ENCODE peak calls at places on chromosome 7, in six cellular contexts. J is GM12878, U is SK-N-SH, V is H1, R is K562, P is HepG2. Q is an unnamed sample.

GRCh38 chr7:150627959-150628358 is 4.2 kb downstream of the GIMAP6 start:
- DNase-seq in U (no peak), P (no peak), R (no peak), J (no peak), V (no peak), Q (no peak)

GRCh38 chr7:30705008-30705407 is 22.8 kb upstream of the CRHR2 start:
- DNase-seq in U (no peak), J (no peak), V (no peak), P (no peak), R (no peak), Q (no peak)

GRCh38 chr7:33040803-33041516 is 21.6 kb downstream of the NT5C3A start:
- DNase-seq in U (no peak), V (no peak), P (no peak), J (peak), R (no peak), Q (no peak)

GRCh38 chr7:128841961-128842673 is 11.9 kb downstream of the FLNC start:
- DNase-seq in V (no peak), J (no peak), R (peak), U (peak), P (no peak), Q (peak)

GRCh38 chr7:44244282-44244681 is 43.5 kb downstream of the YKT6 start:
- DNase-seq in J (no peak), V (no peak), R (peak), P (no peak), U (peak), Q (no peak)

GRCh38 chr7:148380581-148381419 is 209.8 kb upstream of the C7orf33 start:
- DNase-seq in R (no peak), V (no peak), P (peak), U (no peak), J (no peak), Q (no peak)

GRCh38 chr7:100570954-100571828 is 2.5 kb downstream of the SAP25 start:
- DNase-seq in P (peak), J (no peak), R (no peak), U (peak), V (no peak), Q (no peak)

GRCh38 chr7:66050990-66051424 is 24.6 kb upstream of the ASL start:
- DNase-seq in R (no peak), V (no peak), P (peak), U (no peak), J (no peak), Q (no peak)

GRCh38 chr7:94395141-94396041 is 696 bp downstream of the COL1A2 start:
- DNase-seq in J (peak), U (peak), P (peak), R (peak), V (no peak), Q (peak)

GRCh38 chr7:41491752-41492405 is 211.0 kb downstream of the INHBA start:
- DNase-seq in U (no peak), J (no peak), R (no peak), P (no peak), V (no peak), Q (no peak)

GRCh38 chr7:84492565-84493034 is 298.0 kb upstream of the SEMA3A start:
- DNase-seq in V (no peak), R (no peak), P (no peak), J (no peak), U (peak), Q (no peak)

GRCh38 chr7:142782922-142783900 is 12.4 kb downstream of the PRSS2 start:
- DNase-seq in J (peak), U (peak), V (peak), R (peak), P (peak), Q (peak)

GRCh38 chr7:133585003-133585668 is 332.3 kb downstream of the EXOC4 start:
- DNase-seq in V (no peak), P (no peak), R (no peak), U (no peak), J (no peak), Q (no peak)

GRCh38 chr7:155526225-155526624 is 20.1 kb downstream of the CNPY1 start:
- DNase-seq in J (no peak), V (no peak), U (no peak), P (no peak), R (no peak), Q (no peak)

GRCh38 chr7:19294629-19295028 is 149.4 kb upstream of the FERD3L start:
- DNase-seq in J (no peak), V (no peak), U (no peak), P (no peak), R (no peak), Q (no peak)

GRCh38 chr7:113299748-113300147 is 181.4 kb upstream of the SMIM30 start:
- DNase-seq in J (no peak), U (no peak), R (no peak), V (no peak), P (no peak), Q (no peak)

GRCh38 chr7:134890246-134891240 is 95.8 kb upstream of the AGBL3 start:
- DNase-seq in J (no peak), R (no peak), V (no peak), U (peak), P (peak), Q (no peak)

GRCh38 chr7:38704751-38705150 is 73.6 kb upstream of the AMPH start:
- DNase-seq in V (no peak), J (no peak), U (no peak), R (no peak), P (no peak), Q (no peak)

GRCh38 chr7:81600608-81601007 is 169.2 kb downstream of the HGF start:
- DNase-seq in R (no peak), V (no peak), U (no peak), P (no peak), J (no peak), Q (no peak)

GRCh38 chr7:79973455-79973854 is 161.2 kb upstream of the GNAI1 start:
- DNase-seq in J (no peak), V (no peak), U (no peak), R (no peak), P (no peak), Q (no peak)

GRCh38 chr7:100477871-100478248 is 1.2 kb downstream of the TSC22D4 start:
- DNase-seq in P (no peak), U (no peak), V (no peak), J (no peak), R (peak), Q (no peak)

GRCh38 chr7:12220321-12221046 is 9.4 kb downstream of the TMEM106B start:
- DNase-seq in V (no peak), P (no peak), U (no peak), J (no peak), R (no peak), Q (no peak)

GRCh38 chr7:23721456-23721855 is 11.4 kb downstream of the STK31 start:
- DNase-seq in U (no peak), V (no peak), R (no peak), J (no peak), P (no peak), Q (no peak)

GRCh38 chr7:139426258-139427028 is 57.0 kb downstream of the KLRG2 start:
- DNase-seq in J (no peak), V (no peak), U (no peak), R (no peak), P (no peak), Q (no peak)

GRCh38 chr7:74173074-74173473 is 1.1 kb upstream of the EIF4H start:
- DNase-seq in J (no peak), P (peak), V (no peak), U (no peak), R (no peak), Q (no peak)

GRCh38 chr7:149310113-149310836 is 48.3 kb downstream of the ZNF783 start:
- DNase-seq in V (no peak), R (peak), U (peak), J (peak), P (peak), Q (peak)

GRCh38 chr7:5767066-5767465 is 14.4 kb downstream of the RNF216 start:
- DNase-seq in R (no peak), P (no peak), U (no peak), V (no peak), J (no peak), Q (no peak)
- H3K27ac ChIP-seq in R (no peak), P (peak), U (no peak), V (no peak), J (no peak), Q (no peak)

DNA sequence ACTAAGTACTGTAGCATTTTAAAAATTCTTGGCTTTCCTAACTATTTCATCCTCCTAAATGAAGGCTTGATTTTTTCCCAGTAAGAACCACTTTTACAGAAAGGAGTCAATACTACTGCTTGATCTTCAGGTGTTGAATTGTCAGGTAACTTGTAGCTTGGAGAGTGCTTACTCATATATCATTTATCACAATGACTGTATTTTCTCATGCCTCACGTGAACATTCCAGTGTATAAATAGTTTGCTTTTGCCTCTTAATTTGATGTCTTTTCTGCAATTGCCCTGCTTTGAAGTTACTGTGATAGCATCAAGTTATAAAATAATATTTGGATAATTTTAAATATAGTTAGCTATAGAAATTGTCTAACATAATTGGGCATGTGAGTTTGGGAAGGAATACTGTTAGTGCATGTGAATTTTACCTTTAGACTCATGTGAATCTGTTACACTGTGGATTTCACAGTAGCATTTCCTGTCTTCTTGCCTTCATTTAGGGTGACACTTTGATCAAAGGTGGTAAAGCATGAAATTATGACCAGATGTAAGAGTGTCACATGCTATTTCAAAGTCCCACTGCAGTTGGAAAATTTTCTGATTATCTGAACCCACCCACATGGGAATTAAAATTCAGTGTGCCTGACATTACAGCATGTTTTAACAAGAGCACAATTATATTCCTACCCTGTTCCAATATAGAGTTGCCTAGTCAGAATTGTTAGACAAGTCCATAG is 962.8 kb downstream of the DNAJB9 start:
- DNase-seq in U (no peak), J (peak), P (no peak), V (no peak), R (no peak), Q (no peak)
- TF ChIP-seq GABPA in U (no peak), J (no peak), P (no peak), V (no peak), R (no peak), Q (no peak)

DNA sequence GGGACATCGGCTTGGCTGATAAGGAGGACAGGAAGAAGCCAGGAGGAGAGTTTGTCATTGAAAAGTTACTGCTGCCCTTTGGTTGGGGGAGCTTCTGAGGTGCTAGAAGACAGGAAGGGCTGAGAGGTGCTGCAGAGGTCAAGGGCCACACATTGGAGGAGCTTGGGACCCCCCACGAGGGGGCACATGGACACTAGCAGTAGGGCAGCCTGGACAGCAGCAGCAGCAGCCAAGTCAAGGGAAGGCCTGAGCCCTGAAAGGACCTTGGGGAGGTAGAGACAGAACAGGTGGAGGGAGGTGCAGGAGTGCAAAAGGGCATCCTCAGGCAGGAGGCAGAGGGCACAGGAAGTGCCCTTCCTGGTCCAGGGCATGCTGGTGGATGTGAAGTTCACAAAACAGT is 439.7 kb upstream of the IGFBP3 start:
- DNase-seq in U (no peak), P (no peak), R (no peak), V (no peak), J (no peak), Q (no peak)
- TF ChIP-seq CTCF in U (no peak), P (peak), R (no peak), V (no peak), J (peak), Q (no peak)

GRCh38 chr7:132065193-132065972 is 509.0 kb upstream of the PODXL start:
- DNase-seq in R (no peak), P (no peak), J (no peak), V (peak), U (peak), Q (no peak)
- H3K27ac ChIP-seq in R (no peak), P (no peak), J (no peak), V (no peak), U (peak), Q (no peak)

GRCh38 chr7:89357121-89357520 is 561.6 kb upstream of the TEX47 start:
- DNase-seq in V (no peak), U (no peak), J (no peak), P (no peak), R (no peak), Q (no peak)
- TF ChIP-seq GABPA in V (no peak), U (no peak), J (no peak), P (no peak), R (no peak), Q (no peak)

DNA sequence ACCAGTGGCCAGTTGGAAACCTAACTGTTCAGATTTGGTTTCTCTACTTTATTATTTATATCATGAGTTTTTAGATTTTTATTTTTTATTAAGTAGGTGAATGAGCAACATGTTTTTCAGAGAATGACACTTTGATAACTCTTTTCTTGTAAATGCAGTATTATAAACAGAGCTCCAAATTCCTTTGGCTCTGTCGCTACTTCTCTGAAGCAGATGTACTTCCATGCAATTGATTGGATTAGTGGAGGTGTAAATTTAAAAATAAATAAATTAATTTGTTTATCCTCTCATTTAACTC is 34.3 kb upstream of the ICA1 start:
- DNase-seq in P (no peak), R (no peak), J (no peak), U (no peak), V (no peak), Q (no peak)
- TF ChIP-seq CTCF in P (no peak), R (no peak), J (no peak), U (no peak), V (no peak), Q (no peak)

GRCh38 chr7:101146-101545 is 91.2 kb upstream of the FAM20C start:
- DNase-seq in U (no peak), P (no peak), R (no peak), V (no peak), J (no peak), Q (no peak)
- H3K27ac ChIP-seq in U (no peak), P (no peak), R (no peak), V (no peak), J (no peak), Q (no peak)

GRCh38 chr7:92523110-92523509 is 5.2 kb downstream of the PEX1 start:
- DNase-seq in P (no peak), R (no peak), V (no peak), U (no peak), J (no peak), Q (no peak)

GRCh38 chr7:92528958-92529264 is 316 bp downstream of the RBM48 start:
- DNase-seq in V (no peak), U (no peak), J (no peak), R (no peak), P (no peak), Q (no peak)

GRCh38 chr7:92528188-92528957 is at the start of the genes PEX1 and RBM48:
- DNase-seq in R (peak), V (peak), P (peak), U (peak), J (peak), Q (peak)

DNA sequence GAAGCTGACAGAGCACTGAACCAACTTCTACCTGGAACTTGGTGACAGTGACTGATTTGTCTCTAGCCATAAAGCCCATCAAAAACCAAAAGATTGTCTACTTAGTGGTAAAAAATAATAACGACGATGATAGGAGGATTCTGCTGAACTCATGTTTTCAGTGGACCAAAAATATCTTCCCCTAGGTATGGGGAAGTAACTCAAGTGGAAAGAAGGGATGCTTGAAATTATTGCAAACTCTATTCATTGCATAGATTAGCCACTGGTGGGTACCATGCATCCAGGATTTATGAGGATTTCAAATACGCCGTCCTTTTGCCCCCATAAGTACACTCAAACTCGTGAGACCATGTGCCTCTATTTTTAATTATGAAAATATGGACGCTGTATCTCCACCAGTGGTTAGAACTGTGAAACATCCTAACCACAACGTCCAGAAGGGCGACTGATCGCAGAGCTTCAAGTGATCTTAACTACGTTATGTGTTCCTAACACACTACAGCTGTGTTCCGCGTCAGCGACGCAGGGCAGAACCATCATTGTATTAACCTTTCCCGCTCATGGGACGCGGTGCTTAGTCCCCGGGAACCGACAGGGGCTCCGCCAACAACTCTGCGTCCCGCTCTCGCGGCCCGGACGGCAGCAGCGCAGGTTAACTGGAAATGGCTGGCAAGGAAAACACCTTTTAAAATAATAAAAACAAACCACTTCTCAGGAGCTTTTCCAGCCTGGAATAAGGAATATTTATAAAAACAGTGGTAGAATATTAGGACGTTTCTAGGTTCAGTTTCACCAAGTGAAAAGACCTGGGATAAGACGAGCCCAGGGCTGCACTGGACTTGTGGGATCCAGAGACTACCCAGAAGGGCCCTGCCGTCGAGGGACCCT is 776 bp downstream of the PEX1 start:
- DNase-seq in R (peak), J (peak), U (peak), P (peak), V (no peak), Q (peak)
- TF ChIP-seq GABPA in R (no peak), J (no peak), U (no peak), P (no peak), V (no peak), Q (no peak)

DNA sequence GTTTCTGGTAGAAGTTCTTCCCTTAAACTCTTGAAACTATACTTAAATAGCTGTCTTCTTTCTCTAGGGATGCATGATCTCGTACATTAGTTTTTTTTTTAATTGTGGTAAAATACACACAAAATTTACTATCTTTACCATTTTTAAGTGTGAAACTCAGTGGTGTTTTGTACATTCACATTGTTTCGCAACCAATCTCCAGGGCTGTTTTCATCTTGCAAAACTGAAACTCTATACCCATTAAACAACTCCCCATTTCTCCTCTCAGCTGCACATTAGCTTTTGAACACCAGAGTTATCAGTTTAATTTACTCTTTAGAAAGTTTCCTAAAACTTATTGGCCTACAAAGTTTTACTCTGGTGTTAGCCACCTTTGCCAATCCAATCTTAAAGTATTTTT is 45.5 kb upstream of the PRKAR2B start:
- DNase-seq in R (no peak), V (no peak), P (no peak), J (no peak), U (no peak), Q (no peak)
- TF ChIP-seq CTCF in R (no peak), V (no peak), P (no peak), J (no peak), U (no peak), Q (no peak)